ENCODE peak calls at places on chromosomes 16 and 17, in eight cellular contexts. One of them, this sample, is unnamed.

GRCh38 chr17:61280338-61280737 is 119.3 kb upstream of the TBX2 start:
- DNase-seq in endothelial cell of umbilical vein: no peak
- DNase-seq in C1 segment of cervical spinal cord: no peak
- DNase-seq in esophagus squamous epithelium: no peak
- DNase-seq in NCI-H510A: no peak
- DNase-seq in left ventricle myocardium inferior: no peak
- DNase-seq in hippocampal formation: no peak
- DNase-seq in RPMI8226: no peak
- DNase-seq in this sample: no peak

GRCh38 chr16:86984975-86985655 is 332.1 kb downstream of the C16orf95 start:
- DNase-seq in endothelial cell of umbilical vein: no peak
- DNase-seq in C1 segment of cervical spinal cord: no peak
- DNase-seq in esophagus squamous epithelium: no peak
- DNase-seq in NCI-H510A: no peak
- DNase-seq in left ventricle myocardium inferior: peak
- DNase-seq in hippocampal formation: no peak
- DNase-seq in RPMI8226: no peak
- DNase-seq in this sample: peak

GRCh38 chr16:29644338-29644857 is 18.6 kb upstream of the SPN start:
- DNase-seq in endothelial cell of umbilical vein: no peak
- DNase-seq in C1 segment of cervical spinal cord: no peak
- DNase-seq in esophagus squamous epithelium: no peak
- DNase-seq in NCI-H510A: no peak
- DNase-seq in left ventricle myocardium inferior: no peak
- DNase-seq in hippocampal formation: no peak
- DNase-seq in RPMI8226: no peak
- DNase-seq in this sample: peak

GRCh38 chr16:85651822-85652430 is 36.8 kb downstream of the GINS2 start:
- DNase-seq in endothelial cell of umbilical vein: no peak
- DNase-seq in C1 segment of cervical spinal cord: no peak
- DNase-seq in esophagus squamous epithelium: no peak
- DNase-seq in NCI-H510A: no peak
- DNase-seq in left ventricle myocardium inferior: no peak
- DNase-seq in hippocampal formation: peak
- DNase-seq in RPMI8226: no peak
- DNase-seq in this sample: no peak

GRCh38 chr17:381941-382643 is 29.5 kb upstream of the RPH3AL start:
- DNase-seq in endothelial cell of umbilical vein: no peak
- DNase-seq in C1 segment of cervical spinal cord: no peak
- DNase-seq in esophagus squamous epithelium: no peak
- DNase-seq in NCI-H510A: no peak
- DNase-seq in left ventricle myocardium inferior: no peak
- DNase-seq in hippocampal formation: no peak
- DNase-seq in RPMI8226: no peak
- DNase-seq in this sample: peak

GRCh38 chr16:24998201-24998600 is 17.0 kb downstream of the ARHGAP17 start:
- DNase-seq in endothelial cell of umbilical vein: no peak
- DNase-seq in C1 segment of cervical spinal cord: no peak
- DNase-seq in esophagus squamous epithelium: no peak
- DNase-seq in NCI-H510A: no peak
- DNase-seq in left ventricle myocardium inferior: no peak
- DNase-seq in hippocampal formation: no peak
- DNase-seq in RPMI8226: no peak
- DNase-seq in this sample: no peak

GRCh38 chr16:8675183-8676159 is 1.1 kb downstream of the ABAT start:
- DNase-seq in endothelial cell of umbilical vein: no peak
- DNase-seq in C1 segment of cervical spinal cord: no peak
- DNase-seq in esophagus squamous epithelium: no peak
- DNase-seq in NCI-H510A: no peak
- DNase-seq in left ventricle myocardium inferior: no peak
- DNase-seq in hippocampal formation: no peak
- DNase-seq in RPMI8226: no peak
- DNase-seq in this sample: no peak

GRCh38 chr16:77531741-77532140 is 96.9 kb upstream of the ADAMTS18 start:
- DNase-seq in endothelial cell of umbilical vein: peak
- DNase-seq in C1 segment of cervical spinal cord: no peak
- DNase-seq in esophagus squamous epithelium: no peak
- DNase-seq in NCI-H510A: no peak
- DNase-seq in left ventricle myocardium inferior: no peak
- DNase-seq in hippocampal formation: no peak
- DNase-seq in RPMI8226: no peak
- DNase-seq in this sample: no peak

GRCh38 chr17:53837131-53837530 is 14.4 kb downstream of the KIF2B start:
- DNase-seq in endothelial cell of umbilical vein: no peak
- DNase-seq in C1 segment of cervical spinal cord: no peak
- DNase-seq in esophagus squamous epithelium: no peak
- DNase-seq in NCI-H510A: no peak
- DNase-seq in left ventricle myocardium inferior: no peak
- DNase-seq in hippocampal formation: no peak
- DNase-seq in RPMI8226: no peak
- DNase-seq in this sample: peak

GRCh38 chr17:51397361-51398127 is 137.2 kb downstream of the UTP18 start:
- DNase-seq in endothelial cell of umbilical vein: no peak
- DNase-seq in C1 segment of cervical spinal cord: no peak
- DNase-seq in esophagus squamous epithelium: no peak
- DNase-seq in NCI-H510A: no peak
- DNase-seq in left ventricle myocardium inferior: no peak
- DNase-seq in hippocampal formation: no peak
- DNase-seq in RPMI8226: no peak
- DNase-seq in this sample: no peak

GRCh38 chr16:30006659-30007377 is 4.0 kb downstream of the DOC2A start:
- DNase-seq in endothelial cell of umbilical vein: no peak
- DNase-seq in C1 segment of cervical spinal cord: no peak
- DNase-seq in esophagus squamous epithelium: no peak
- DNase-seq in NCI-H510A: no peak
- DNase-seq in left ventricle myocardium inferior: no peak
- DNase-seq in hippocampal formation: no peak
- DNase-seq in RPMI8226: no peak
- DNase-seq in this sample: no peak

GRCh38 chr16:77322757-77323156 is 112.1 kb downstream of the ADAMTS18 start:
- DNase-seq in endothelial cell of umbilical vein: no peak
- DNase-seq in C1 segment of cervical spinal cord: no peak
- DNase-seq in esophagus squamous epithelium: no peak
- DNase-seq in NCI-H510A: no peak
- DNase-seq in left ventricle myocardium inferior: no peak
- DNase-seq in hippocampal formation: no peak
- DNase-seq in RPMI8226: no peak
- DNase-seq in this sample: no peak

GRCh38 chr17:17186051-17186450 is 20.1 kb downstream of the PLD6 start:
- DNase-seq in endothelial cell of umbilical vein: no peak
- DNase-seq in C1 segment of cervical spinal cord: no peak
- DNase-seq in esophagus squamous epithelium: no peak
- DNase-seq in NCI-H510A: peak
- DNase-seq in left ventricle myocardium inferior: no peak
- DNase-seq in hippocampal formation: no peak
- DNase-seq in RPMI8226: no peak
- DNase-seq in this sample: peak

GRCh38 chr17:20202141-20202574 is 193.0 kb downstream of the SPECC1 start:
- DNase-seq in endothelial cell of umbilical vein: no peak
- DNase-seq in C1 segment of cervical spinal cord: no peak
- DNase-seq in esophagus squamous epithelium: no peak
- DNase-seq in NCI-H510A: no peak
- DNase-seq in left ventricle myocardium inferior: no peak
- DNase-seq in hippocampal formation: no peak
- DNase-seq in RPMI8226: no peak
- DNase-seq in this sample: no peak

GRCh38 chr17:61302911-61303310 is 96.7 kb upstream of the TBX2 start:
- DNase-seq in endothelial cell of umbilical vein: no peak
- DNase-seq in C1 segment of cervical spinal cord: no peak
- DNase-seq in esophagus squamous epithelium: no peak
- DNase-seq in NCI-H510A: no peak
- DNase-seq in left ventricle myocardium inferior: no peak
- DNase-seq in hippocampal formation: no peak
- DNase-seq in RPMI8226: no peak
- DNase-seq in this sample: no peak

GRCh38 chr17:66126231-66126630 is 65.7 kb downstream of the CEP112 start:
- DNase-seq in endothelial cell of umbilical vein: no peak
- DNase-seq in C1 segment of cervical spinal cord: no peak
- DNase-seq in esophagus squamous epithelium: no peak
- DNase-seq in NCI-H510A: no peak
- DNase-seq in left ventricle myocardium inferior: no peak
- DNase-seq in hippocampal formation: no peak
- DNase-seq in RPMI8226: no peak
- DNase-seq in this sample: no peak

GRCh38 chr17:34781571-34782108 is 179.6 kb downstream of the CCT6B start:
- DNase-seq in endothelial cell of umbilical vein: no peak
- DNase-seq in C1 segment of cervical spinal cord: no peak
- DNase-seq in esophagus squamous epithelium: no peak
- DNase-seq in NCI-H510A: no peak
- DNase-seq in left ventricle myocardium inferior: no peak
- DNase-seq in hippocampal formation: no peak
- DNase-seq in RPMI8226: no peak
- DNase-seq in this sample: no peak

GRCh38 chr17:76700627-76701470 is 9.9 kb downstream of the MXRA7 start:
- DNase-seq in endothelial cell of umbilical vein: peak
- DNase-seq in C1 segment of cervical spinal cord: no peak
- DNase-seq in esophagus squamous epithelium: no peak
- DNase-seq in NCI-H510A: peak
- DNase-seq in left ventricle myocardium inferior: peak
- DNase-seq in hippocampal formation: no peak
- DNase-seq in RPMI8226: no peak
- DNase-seq in this sample: peak

GRCh38 chr17:27481327-27481726 is 25.1 kb downstream of the KSR1 start:
- DNase-seq in endothelial cell of umbilical vein: no peak
- DNase-seq in C1 segment of cervical spinal cord: no peak
- DNase-seq in esophagus squamous epithelium: no peak
- DNase-seq in NCI-H510A: no peak
- DNase-seq in left ventricle myocardium inferior: no peak
- DNase-seq in hippocampal formation: no peak
- DNase-seq in RPMI8226: no peak
- DNase-seq in this sample: no peak

GRCh38 chr17:42682400-42683384 is at the start of gene CNTNAP1:
- DNase-seq in endothelial cell of umbilical vein: peak
- DNase-seq in C1 segment of cervical spinal cord: no peak
- DNase-seq in esophagus squamous epithelium: no peak
- DNase-seq in NCI-H510A: peak
- DNase-seq in left ventricle myocardium inferior: peak
- DNase-seq in hippocampal formation: peak
- DNase-seq in RPMI8226: no peak
- DNase-seq in this sample: peak

GRCh38 chr17:50199651-50200446 is 1.6 kb downstream of the COL1A1 start:
- DNase-seq in endothelial cell of umbilical vein: peak
- DNase-seq in C1 segment of cervical spinal cord: no peak
- DNase-seq in esophagus squamous epithelium: peak
- DNase-seq in NCI-H510A: peak
- DNase-seq in left ventricle myocardium inferior: peak
- DNase-seq in hippocampal formation: peak
- DNase-seq in RPMI8226: peak
- DNase-seq in this sample: peak

GRCh38 chr16:49530396-49530795 is 156.8 kb downstream of the C16orf78 start:
- DNase-seq in endothelial cell of umbilical vein: no peak
- DNase-seq in C1 segment of cervical spinal cord: no peak
- DNase-seq in esophagus squamous epithelium: no peak
- DNase-seq in NCI-H510A: no peak
- DNase-seq in left ventricle myocardium inferior: no peak
- DNase-seq in hippocampal formation: no peak
- DNase-seq in RPMI8226: no peak
- DNase-seq in this sample: no peak

GRCh38 chr16:21263640-21264211 is 14.4 kb downstream of the CRYM start:
- DNase-seq in endothelial cell of umbilical vein: no peak
- DNase-seq in C1 segment of cervical spinal cord: no peak
- DNase-seq in esophagus squamous epithelium: no peak
- DNase-seq in NCI-H510A: peak
- DNase-seq in left ventricle myocardium inferior: no peak
- DNase-seq in hippocampal formation: no peak
- DNase-seq in RPMI8226: no peak
- DNase-seq in this sample: peak

GRCh38 chr16:80063028-80063767 is 462.7 kb upstream of the MAF start:
- DNase-seq in endothelial cell of umbilical vein: no peak
- DNase-seq in C1 segment of cervical spinal cord: no peak
- DNase-seq in esophagus squamous epithelium: no peak
- DNase-seq in NCI-H510A: no peak
- DNase-seq in left ventricle myocardium inferior: no peak
- DNase-seq in hippocampal formation: no peak
- DNase-seq in RPMI8226: no peak
- DNase-seq in this sample: no peak

GRCh38 chr17:29068828-29069227 is 25.9 kb downstream of the PIPOX start:
- DNase-seq in endothelial cell of umbilical vein: no peak
- DNase-seq in C1 segment of cervical spinal cord: no peak
- DNase-seq in esophagus squamous epithelium: no peak
- DNase-seq in NCI-H510A: no peak
- DNase-seq in left ventricle myocardium inferior: no peak
- DNase-seq in hippocampal formation: no peak
- DNase-seq in RPMI8226: no peak
- DNase-seq in this sample: peak

GRCh38 chr17:2800367-2800766 is 4.1 kb downstream of the RAP1GAP2 start:
- DNase-seq in endothelial cell of umbilical vein: no peak
- DNase-seq in C1 segment of cervical spinal cord: no peak
- DNase-seq in esophagus squamous epithelium: no peak
- DNase-seq in NCI-H510A: no peak
- DNase-seq in left ventricle myocardium inferior: no peak
- DNase-seq in hippocampal formation: no peak
- DNase-seq in RPMI8226: no peak
- DNase-seq in this sample: peak